ENCODE peak calls at places on chromosomes 2 and 18, in nine cellular contexts. One of them, this sample, is unnamed.

GRCh38 chr2:9285385-9285784 is 78.8 kb downstream of the ASAP2 start:
- DNase-seq in NAMALWA: no peak
- DNase-seq in NCI-H146: no peak
- DNase-seq in neural crest cell: no peak
- DNase-seq in substantia nigra: no peak
- DNase-seq in NCI-H1417: no peak
- DNase-seq in Kasumi-1: no peak
- DNase-seq in NCI-H748 treated with DMSO at 0.1 percent for 48 hours: no peak
- DNase-seq in MCF 10A: peak
- DNase-seq in this sample: no peak

GRCh38 chr2:237889016-237889415 is 29.6 kb downstream of the RAMP1 start:
- DNase-seq in NAMALWA: no peak
- DNase-seq in NCI-H146: no peak
- DNase-seq in neural crest cell: no peak
- DNase-seq in substantia nigra: no peak
- DNase-seq in NCI-H1417: no peak
- DNase-seq in Kasumi-1: no peak
- DNase-seq in NCI-H748 treated with DMSO at 0.1 percent for 48 hours: no peak
- DNase-seq in MCF 10A: no peak
- DNase-seq in this sample: no peak

GRCh38 chr2:105398522-105399206 is at the start of gene FHL2:
- DNase-seq in NAMALWA: no peak
- DNase-seq in NCI-H146: peak
- DNase-seq in neural crest cell: peak
- DNase-seq in substantia nigra: peak
- DNase-seq in NCI-H1417: peak
- DNase-seq in Kasumi-1: peak
- DNase-seq in NCI-H748 treated with DMSO at 0.1 percent for 48 hours: no peak
- DNase-seq in MCF 10A: peak
- DNase-seq in this sample: peak

GRCh38 chr2:209473930-209474419 is 50.1 kb downstream of the MAP2 start:
- DNase-seq in NAMALWA: no peak
- DNase-seq in NCI-H146: no peak
- DNase-seq in neural crest cell: no peak
- DNase-seq in substantia nigra: no peak
- DNase-seq in NCI-H1417: no peak
- DNase-seq in Kasumi-1: no peak
- DNase-seq in NCI-H748 treated with DMSO at 0.1 percent for 48 hours: no peak
- DNase-seq in MCF 10A: peak
- DNase-seq in this sample: peak

GRCh38 chr18:14974576-14974975 is 226.6 kb downstream of the ANKRD30B start:
- DNase-seq in NAMALWA: no peak
- DNase-seq in NCI-H146: no peak
- DNase-seq in neural crest cell: no peak
- DNase-seq in substantia nigra: no peak
- DNase-seq in NCI-H1417: no peak
- DNase-seq in Kasumi-1: no peak
- DNase-seq in NCI-H748 treated with DMSO at 0.1 percent for 48 hours: no peak
- DNase-seq in MCF 10A: peak
- DNase-seq in this sample: no peak

GRCh38 chr2:136332436-136333095 is 214.6 kb upstream of the CXCR4 start:
- DNase-seq in NAMALWA: no peak
- DNase-seq in NCI-H146: no peak
- DNase-seq in neural crest cell: no peak
- DNase-seq in substantia nigra: no peak
- DNase-seq in NCI-H1417: no peak
- DNase-seq in Kasumi-1: no peak
- DNase-seq in NCI-H748 treated with DMSO at 0.1 percent for 48 hours: no peak
- DNase-seq in MCF 10A: no peak
- DNase-seq in this sample: no peak

GRCh38 chr2:72770879-72771461 is 54.9 kb downstream of the EXOC6B start:
- DNase-seq in NAMALWA: peak
- DNase-seq in NCI-H146: peak
- DNase-seq in neural crest cell: peak
- DNase-seq in substantia nigra: peak
- DNase-seq in NCI-H1417: peak
- DNase-seq in Kasumi-1: peak
- DNase-seq in NCI-H748 treated with DMSO at 0.1 percent for 48 hours: peak
- DNase-seq in MCF 10A: peak
- DNase-seq in this sample: peak

GRCh38 chr2:12675352-12675795 is 41.4 kb upstream of the TRIB2 start:
- DNase-seq in NAMALWA: no peak
- DNase-seq in NCI-H146: no peak
- DNase-seq in neural crest cell: no peak
- DNase-seq in substantia nigra: no peak
- DNase-seq in NCI-H1417: no peak
- DNase-seq in Kasumi-1: no peak
- DNase-seq in NCI-H748 treated with DMSO at 0.1 percent for 48 hours: no peak
- DNase-seq in MCF 10A: peak
- DNase-seq in this sample: no peak

GRCh38 chr2:217846321-217846743 is 156.5 kb downstream of the TNS1 start:
- DNase-seq in NAMALWA: no peak
- DNase-seq in NCI-H146: no peak
- DNase-seq in neural crest cell: no peak
- DNase-seq in substantia nigra: no peak
- DNase-seq in NCI-H1417: no peak
- DNase-seq in Kasumi-1: no peak
- DNase-seq in NCI-H748 treated with DMSO at 0.1 percent for 48 hours: no peak
- DNase-seq in MCF 10A: no peak
- DNase-seq in this sample: no peak

GRCh38 chr18:67232406-67232805 is 284.1 kb downstream of the DSEL start:
- DNase-seq in NAMALWA: no peak
- DNase-seq in NCI-H146: no peak
- DNase-seq in neural crest cell: no peak
- DNase-seq in substantia nigra: no peak
- DNase-seq in NCI-H1417: no peak
- DNase-seq in Kasumi-1: no peak
- DNase-seq in NCI-H748 treated with DMSO at 0.1 percent for 48 hours: no peak
- DNase-seq in MCF 10A: peak
- DNase-seq in this sample: no peak

GRCh38 chr18:58754544-58755068 is 83.3 kb downstream of the MALT1 start:
- DNase-seq in NAMALWA: no peak
- DNase-seq in NCI-H146: no peak
- DNase-seq in neural crest cell: no peak
- DNase-seq in substantia nigra: no peak
- DNase-seq in NCI-H1417: no peak
- DNase-seq in Kasumi-1: peak
- DNase-seq in NCI-H748 treated with DMSO at 0.1 percent for 48 hours: no peak
- DNase-seq in MCF 10A: no peak
- DNase-seq in this sample: no peak

GRCh38 chr2:200869014-200869413 is 4.6 kb upstream of the CLK1 start:
- DNase-seq in NAMALWA: no peak
- DNase-seq in NCI-H146: no peak
- DNase-seq in neural crest cell: no peak
- DNase-seq in substantia nigra: no peak
- DNase-seq in NCI-H1417: no peak
- DNase-seq in Kasumi-1: peak
- DNase-seq in NCI-H748 treated with DMSO at 0.1 percent for 48 hours: no peak
- DNase-seq in MCF 10A: no peak
- DNase-seq in this sample: no peak

GRCh38 chr18:5488844-5489243 is 55.0 kb downstream of the EPB41L3 start:
- DNase-seq in NAMALWA: no peak
- DNase-seq in NCI-H146: no peak
- DNase-seq in neural crest cell: no peak
- DNase-seq in substantia nigra: no peak
- DNase-seq in NCI-H1417: no peak
- DNase-seq in Kasumi-1: no peak
- DNase-seq in NCI-H748 treated with DMSO at 0.1 percent for 48 hours: no peak
- DNase-seq in MCF 10A: no peak
- DNase-seq in this sample: no peak

GRCh38 chr18:27483266-27483665 is 298.2 kb upstream of the CHST9 start:
- DNase-seq in NAMALWA: no peak
- DNase-seq in NCI-H146: no peak
- DNase-seq in neural crest cell: no peak
- DNase-seq in substantia nigra: no peak
- DNase-seq in NCI-H1417: no peak
- DNase-seq in Kasumi-1: no peak
- DNase-seq in NCI-H748 treated with DMSO at 0.1 percent for 48 hours: no peak
- DNase-seq in MCF 10A: no peak
- DNase-seq in this sample: no peak

GRCh38 chr2:44075536-44075935 is 79.7 kb upstream of the LRPPRC start:
- DNase-seq in NAMALWA: no peak
- DNase-seq in NCI-H146: peak
- DNase-seq in neural crest cell: no peak
- DNase-seq in substantia nigra: no peak
- DNase-seq in NCI-H1417: no peak
- DNase-seq in Kasumi-1: no peak
- DNase-seq in NCI-H748 treated with DMSO at 0.1 percent for 48 hours: peak
- DNase-seq in MCF 10A: peak
- DNase-seq in this sample: peak

GRCh38 chr2:234694244-234695013 is 197.5 kb upstream of the ARL4C start:
- DNase-seq in NAMALWA: no peak
- DNase-seq in NCI-H146: no peak
- DNase-seq in neural crest cell: no peak
- DNase-seq in substantia nigra: no peak
- DNase-seq in NCI-H1417: no peak
- DNase-seq in Kasumi-1: no peak
- DNase-seq in NCI-H748 treated with DMSO at 0.1 percent for 48 hours: no peak
- DNase-seq in MCF 10A: peak
- DNase-seq in this sample: no peak

GRCh38 chr2:39118786-39119499 is 1.9 kb downstream of the SOS1 start:
- DNase-seq in NAMALWA: peak
- DNase-seq in NCI-H146: no peak
- DNase-seq in neural crest cell: no peak
- DNase-seq in substantia nigra: no peak
- DNase-seq in NCI-H1417: no peak
- DNase-seq in Kasumi-1: peak
- DNase-seq in NCI-H748 treated with DMSO at 0.1 percent for 48 hours: no peak
- DNase-seq in MCF 10A: peak
- DNase-seq in this sample: peak

GRCh38 chr2:85273732-85274731 is 53.8 kb downstream of the TGOLN2 start:
- DNase-seq in NAMALWA: no peak
- DNase-seq in NCI-H146: peak
- DNase-seq in neural crest cell: no peak
- DNase-seq in substantia nigra: no peak
- DNase-seq in NCI-H1417: peak
- DNase-seq in Kasumi-1: no peak
- DNase-seq in NCI-H748 treated with DMSO at 0.1 percent for 48 hours: peak
- DNase-seq in MCF 10A: peak
- DNase-seq in this sample: peak

GRCh38 chr2:10977636-10978035 is 65.9 kb downstream of the KCNF1 start:
- DNase-seq in NAMALWA: no peak
- DNase-seq in NCI-H146: no peak
- DNase-seq in neural crest cell: no peak
- DNase-seq in substantia nigra: no peak
- DNase-seq in NCI-H1417: no peak
- DNase-seq in Kasumi-1: no peak
- DNase-seq in NCI-H748 treated with DMSO at 0.1 percent for 48 hours: no peak
- DNase-seq in MCF 10A: no peak
- DNase-seq in this sample: peak

GRCh38 chr2:224062481-224063307 is 23.6 kb upstream of the SERPINE2 start:
- DNase-seq in NAMALWA: no peak
- DNase-seq in NCI-H146: no peak
- DNase-seq in neural crest cell: no peak
- DNase-seq in substantia nigra: no peak
- DNase-seq in NCI-H1417: no peak
- DNase-seq in Kasumi-1: no peak
- DNase-seq in NCI-H748 treated with DMSO at 0.1 percent for 48 hours: no peak
- DNase-seq in MCF 10A: no peak
- DNase-seq in this sample: no peak

GRCh38 chr2:11784747-11785610 is 38.5 kb downstream of the LPIN1 start:
- DNase-seq in NAMALWA: peak
- DNase-seq in NCI-H146: no peak
- DNase-seq in neural crest cell: peak
- DNase-seq in substantia nigra: peak
- DNase-seq in NCI-H1417: no peak
- DNase-seq in Kasumi-1: peak
- DNase-seq in NCI-H748 treated with DMSO at 0.1 percent for 48 hours: no peak
- DNase-seq in MCF 10A: peak
- DNase-seq in this sample: no peak

GRCh38 chr18:62436636-62437519 is 85.9 kb upstream of the ZCCHC2 start:
- DNase-seq in NAMALWA: no peak
- DNase-seq in NCI-H146: no peak
- DNase-seq in neural crest cell: no peak
- DNase-seq in substantia nigra: no peak
- DNase-seq in NCI-H1417: no peak
- DNase-seq in Kasumi-1: no peak
- DNase-seq in NCI-H748 treated with DMSO at 0.1 percent for 48 hours: no peak
- DNase-seq in MCF 10A: peak
- DNase-seq in this sample: no peak

GRCh38 chr2:168671932-168672331 is 130.5 kb upstream of the NOSTRIN start:
- DNase-seq in NAMALWA: no peak
- DNase-seq in NCI-H146: no peak
- DNase-seq in neural crest cell: no peak
- DNase-seq in substantia nigra: no peak
- DNase-seq in NCI-H1417: no peak
- DNase-seq in Kasumi-1: no peak
- DNase-seq in NCI-H748 treated with DMSO at 0.1 percent for 48 hours: no peak
- DNase-seq in MCF 10A: peak
- DNase-seq in this sample: no peak

GRCh38 chr18:22838639-22839487 is 94.3 kb upstream of the RBBP8 start:
- DNase-seq in NAMALWA: no peak
- DNase-seq in NCI-H146: no peak
- DNase-seq in neural crest cell: no peak
- DNase-seq in substantia nigra: no peak
- DNase-seq in NCI-H1417: no peak
- DNase-seq in Kasumi-1: no peak
- DNase-seq in NCI-H748 treated with DMSO at 0.1 percent for 48 hours: no peak
- DNase-seq in MCF 10A: no peak
- DNase-seq in this sample: no peak

GRCh38 chr2:26363323-26363722 is 16.7 kb upstream of the ADGRF3 start:
- DNase-seq in NAMALWA: no peak
- DNase-seq in NCI-H146: no peak
- DNase-seq in neural crest cell: no peak
- DNase-seq in substantia nigra: no peak
- DNase-seq in NCI-H1417: no peak
- DNase-seq in Kasumi-1: no peak
- DNase-seq in NCI-H748 treated with DMSO at 0.1 percent for 48 hours: no peak
- DNase-seq in MCF 10A: peak
- DNase-seq in this sample: no peak

GRCh38 chr2:70011786-70012185 is 50.4 kb upstream of the ASPRV1 start:
- DNase-seq in NAMALWA: no peak
- DNase-seq in NCI-H146: no peak
- DNase-seq in neural crest cell: no peak
- DNase-seq in substantia nigra: no peak
- DNase-seq in NCI-H1417: no peak
- DNase-seq in Kasumi-1: no peak
- DNase-seq in NCI-H748 treated with DMSO at 0.1 percent for 48 hours: no peak
- DNase-seq in MCF 10A: no peak
- DNase-seq in this sample: no peak

GRCh38 chr2:202193881-202194353 is 44.5 kb downstream of the SUMO1 start:
- DNase-seq in NAMALWA: no peak
- DNase-seq in NCI-H146: no peak
- DNase-seq in neural crest cell: no peak
- DNase-seq in substantia nigra: no peak
- DNase-seq in NCI-H1417: no peak
- DNase-seq in Kasumi-1: no peak
- DNase-seq in NCI-H748 treated with DMSO at 0.1 percent for 48 hours: no peak
- DNase-seq in MCF 10A: no peak
- DNase-seq in this sample: no peak

GRCh38 chr18:74116628-74117554 is 30.7 kb downstream of the FBXO15 start:
- DNase-seq in NAMALWA: peak
- DNase-seq in NCI-H146: peak
- DNase-seq in neural crest cell: no peak
- DNase-seq in substantia nigra: no peak
- DNase-seq in NCI-H1417: no peak
- DNase-seq in Kasumi-1: peak
- DNase-seq in NCI-H748 treated with DMSO at 0.1 percent for 48 hours: peak
- DNase-seq in MCF 10A: peak
- DNase-seq in this sample: no peak